ENCODE peak calls at places on chromosome 4, in ten cellular contexts. C is Right ventricle myocardium superior; J is T-cell; K is lung; S is WTC11; G is cardiac fibroblast; O is colonic mucosa; F is ELF-1; X is erythroblast; N is CD8-positive, alpha-beta memory T cell. R is an unnamed sample.

GRCh38 chr4:37742149-37742548 is 56.0 kb upstream of the RELL1 start:
- DNase-seq in C (no peak), J (no peak), K (no peak), S (no peak), G (no peak), O (no peak), F (no peak), X (no peak), N (no peak), R (no peak)

GRCh38 chr4:98506462-98507132 is 151.8 kb downstream of the TSPAN5 start:
- DNase-seq in C (no peak), J (no peak), K (no peak), S (peak), G (no peak), O (no peak), F (peak), X (peak), N (no peak), R (peak)

GRCh38 chr4:123591875-123592274 is 195.3 kb downstream of the SPRY1 start:
- DNase-seq in C (no peak), J (no peak), K (no peak), S (no peak), G (no peak), O (no peak), F (no peak), X (no peak), N (no peak), R (no peak)

GRCh38 chr4:112145820-112146813 is 863 bp downstream of the FAM241A start:
- DNase-seq in C (peak), J (peak), K (peak), S (peak), G (peak), O (peak), F (peak), X (peak), N (peak), R (peak)

GRCh38 chr4:82951196-82951595 is 50.7 kb downstream of the THAP9 start:
- DNase-seq in C (no peak), J (no peak), K (no peak), S (no peak), G (no peak), O (no peak), F (no peak), X (no peak), N (no peak), R (no peak)

GRCh38 chr4:77074961-77075855 is 581 bp downstream of the CCNI start:
- DNase-seq in C (peak), J (peak), K (peak), S (peak), G (peak), O (peak), F (peak), X (peak), N (peak), R (peak)

GRCh38 chr4:17232575-17233253 is 279.2 kb downstream of the QDPR start:
- DNase-seq in C (peak), J (no peak), K (no peak), S (no peak), G (peak), O (no peak), F (peak), X (peak), N (no peak), R (peak)

GRCh38 chr4:1872918-1873269 is 1.7 kb downstream of the NSD2 start:
- DNase-seq in C (no peak), J (no peak), K (no peak), S (no peak), G (peak), O (no peak), F (no peak), X (peak), N (no peak), R (peak)

GRCh38 chr4:152073738-152074137 is 312.9 kb upstream of the GATB start:
- DNase-seq in C (no peak), J (no peak), K (peak), S (no peak), G (peak), O (no peak), F (no peak), X (no peak), N (no peak), R (no peak)

GRCh38 chr4:47368211-47368610 is 95.3 kb downstream of the COMMD8 start:
- DNase-seq in C (no peak), J (no peak), K (no peak), S (no peak), G (no peak), O (no peak), F (no peak), X (no peak), N (no peak), R (no peak)

GRCh38 chr4:141570290-141570689 is 66.1 kb upstream of the IL15 start:
- DNase-seq in C (no peak), J (no peak), K (no peak), S (no peak), G (no peak), O (no peak), F (no peak), X (no peak), N (no peak), R (no peak)

GRCh38 chr4:117596917-117597316 is 437.4 kb upstream of the NDST3 start:
- DNase-seq in C (no peak), J (no peak), K (no peak), S (no peak), G (no peak), O (no peak), F (no peak), X (no peak), N (no peak), R (no peak)

GRCh38 chr4:119726505-119726904 is 97.9 kb upstream of the PDE5A start:
- DNase-seq in C (no peak), J (no peak), K (no peak), S (no peak), G (no peak), O (no peak), F (no peak), X (no peak), N (no peak), R (no peak)

GRCh38 chr4:38387348-38387747 is 276.7 kb upstream of the KLF3 start:
- DNase-seq in C (peak), J (no peak), K (peak), S (no peak), G (peak), O (peak), F (no peak), X (peak), N (no peak), R (no peak)

GRCh38 chr4:6296026-6296425 is 26.4 kb downstream of the WFS1 start:
- DNase-seq in C (no peak), J (no peak), K (no peak), S (no peak), G (no peak), O (no peak), F (no peak), X (no peak), N (no peak), R (no peak)

R was measured in A673.